ENCODE peak calls at places on chromosome 15, in five cellular contexts. B is mesendoderm; R is CD8-positive, alpha-beta memory T cell; L is HL-60; V is small intestine. P is an unnamed sample.

GRCh38 chr15:65528461-65529060 is 1.7 kb upstream of the HACD3 start:
- DNase-seq in B (no peak), R (no peak), L (no peak), V (no peak), P (no peak)

GRCh38 chr15:51121118-51121517 is 26.4 kb upstream of the TNFAIP8L3 start:
- DNase-seq in B (peak), R (no peak), L (peak), V (peak), P (peak)

GRCh38 chr15:65189102-65189740 is 4.1 kb upstream of the CLPX start:
- DNase-seq in B (peak), R (no peak), L (no peak), V (peak), P (peak)

GRCh38 chr15:98841419-98841970 is 166.1 kb downstream of the PGPEP1L start:
- DNase-seq in B (no peak), R (no peak), L (no peak), V (no peak), P (no peak)

GRCh38 chr15:25695875-25696760 is 167.0 kb downstream of the ATP10A start:
- DNase-seq in B (no peak), R (no peak), L (no peak), V (no peak), P (no peak)

GRCh38 chr15:48324949-48325348 is 6.3 kb upstream of the DUT start:
- DNase-seq in B (no peak), R (no peak), L (no peak), V (no peak), P (no peak)

GRCh38 chr15:57356636-57357035 is 19.7 kb upstream of the CGNL1 start:
- DNase-seq in B (peak), R (no peak), L (no peak), V (no peak), P (no peak)

GRCh38 chr15:45573961-45574629 is 13.1 kb upstream of the BLOC1S6 start:
- DNase-seq in B (peak), R (no peak), L (no peak), V (no peak), P (no peak)

GRCh38 chr15:84814826-84815375 is 2.3 kb upstream of the ALPK3 start:
- DNase-seq in B (no peak), R (no peak), L (no peak), V (no peak), P (no peak)

GRCh38 chr15:70504305-70504951 is 258.9 kb downstream of the UACA start:
- DNase-seq in B (peak), R (no peak), L (peak), V (no peak), P (no peak)

GRCh38 chr15:63045438-63046278 is 3.1 kb downstream of the TPM1 start:
- DNase-seq in B (peak), R (no peak), L (no peak), V (no peak), P (no peak)
- H3K4me3 ChIP-seq in B (no peak), R (no peak), L (no peak), V (peak), P (peak)

GRCh38 chr15:85852969-85853368 is 58.2 kb upstream of the KLHL25 start:
- DNase-seq in B (no peak), R (no peak), L (no peak), V (no peak), P (no peak)

GRCh38 chr15:85854345-85855097 is 59.8 kb upstream of the KLHL25 start:
- DNase-seq in B (peak), R (peak), L (no peak), V (peak), P (no peak)

GRCh38 chr15:85859671-85860070 is 64.9 kb upstream of the KLHL25 start:
- DNase-seq in B (no peak), R (no peak), L (no peak), V (no peak), P (no peak)

GRCh38 chr15:85860394-85861161 is 65.9 kb upstream of the KLHL25 start:
- DNase-seq in B (no peak), R (no peak), L (no peak), V (no peak), P (no peak)

GRCh38 chr15:85858586-85859375 is 64.1 kb upstream of the KLHL25 start:
- DNase-seq in B (peak), R (peak), L (no peak), V (peak), P (no peak)
- H3K4me3 ChIP-seq in B (no peak), R (no peak), L (no peak), V (no peak), P (peak)

GRCh38 chr15:40104865-40105516 is 3.7 kb downstream of the BMF start:
- DNase-seq in B (peak), R (peak), L (peak), V (peak), P (no peak)

GRCh38 chr15:40105517-40106202 is 3.0 kb downstream of the BMF start:
- DNase-seq in B (no peak), R (peak), L (no peak), V (no peak), P (no peak)

GRCh38 chr15:40104296-40104864 is 4.3 kb downstream of the BMF start:
- DNase-seq in B (no peak), R (no peak), L (no peak), V (no peak), P (no peak)

GRCh38 chr15:40103124-40103858 is 5.4 kb downstream of the BMF start:
- DNase-seq in B (peak), R (no peak), L (no peak), V (peak), P (no peak)

DNA sequence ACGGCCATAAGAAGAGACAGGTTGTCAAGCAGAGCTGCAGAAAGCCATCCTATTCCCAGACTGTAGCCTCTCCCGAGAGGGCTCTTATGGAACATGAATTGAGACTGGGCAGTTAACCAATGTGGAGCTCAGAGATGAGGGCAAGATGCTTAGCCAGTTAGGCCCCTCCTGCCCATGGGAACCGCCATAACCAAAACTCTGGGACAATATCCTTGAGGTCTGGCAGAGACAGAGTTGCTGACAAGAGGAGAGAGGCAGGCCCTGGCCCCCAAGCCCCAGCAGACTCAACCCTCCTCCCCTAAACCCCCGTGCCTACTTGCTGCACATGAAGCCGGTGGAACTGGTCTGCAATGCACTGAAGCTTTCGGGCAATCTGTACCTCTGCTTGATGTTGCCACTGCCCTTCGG is 4.8 kb downstream of the BMF start:
- DNase-seq in B (peak), R (no peak), L (no peak), V (no peak), P (no peak)
- H3K4me3 ChIP-seq in B (no peak), R (no peak), L (no peak), V (no peak), P (no peak)

GRCh38 chr15:68503213-68503612 is 71.2 kb upstream of the ITGA11 start:
- DNase-seq in B (no peak), R (no peak), L (no peak), V (no peak), P (no peak)

GRCh38 chr15:68506071-68506470 is 72.7 kb upstream of the CORO2B start:
- DNase-seq in B (no peak), R (no peak), L (no peak), V (no peak), P (no peak)

GRCh38 chr15:68504721-68505090 is 72.7 kb upstream of the ITGA11 start:
- DNase-seq in B (no peak), R (no peak), L (no peak), V (no peak), P (no peak)

GRCh38 chr15:68502398-68502901 is 70.5 kb upstream of the ITGA11 start:
- DNase-seq in B (no peak), R (no peak), L (no peak), V (no peak), P (no peak)

GRCh38 chr15:68503791-68504720 is 72.1 kb upstream of the ITGA11 start:
- DNase-seq in B (no peak), R (no peak), L (peak), V (no peak), P (peak)
- H3K4me3 ChIP-seq in B (no peak), R (no peak), L (no peak), V (no peak), P (no peak)

DNA sequence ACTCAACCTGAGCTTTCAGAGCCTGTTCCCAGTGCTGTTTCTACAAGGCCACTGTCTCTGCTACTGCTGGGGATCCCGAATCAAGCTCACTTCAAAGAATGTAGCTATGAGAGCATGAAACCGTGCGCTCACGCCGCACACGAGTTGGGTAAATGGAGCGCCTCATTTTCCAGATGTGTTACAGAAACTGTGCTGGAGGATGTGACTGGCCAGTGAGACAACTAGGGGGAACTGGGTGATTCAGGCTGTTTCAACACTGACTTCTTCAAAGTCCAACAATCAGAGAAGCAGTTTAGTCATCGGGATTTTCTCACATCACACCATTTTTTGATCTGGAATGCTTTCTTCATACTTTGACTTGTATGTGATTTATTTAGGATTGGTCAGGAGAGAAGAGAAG is 3.5 kb downstream of the ZNF710 start:
- DNase-seq in B (no peak), R (no peak), L (peak), V (peak), P (peak)
- H3K4me3 ChIP-seq in B (no peak), R (no peak), L (no peak), V (no peak), P (no peak)

GRCh38 chr15:33068007-33068441 is 126.5 kb downstream of the FMN1 start:
- DNase-seq in B (peak), R (no peak), L (peak), V (peak), P (no peak)
- H3K4me3 ChIP-seq in B (no peak), R (peak), L (peak), V (no peak), P (no peak)

GRCh38 chr15:68617001-68617400 is 38.2 kb downstream of the CORO2B start:
- DNase-seq in B (no peak), R (no peak), L (no peak), V (no peak), P (no peak)

GRCh38 chr15:68614621-68615035 is 35.8 kb downstream of the CORO2B start:
- DNase-seq in B (peak), R (no peak), L (no peak), V (no peak), P (no peak)

GRCh38 chr15:68615811-68616210 is 37.0 kb downstream of the CORO2B start:
- DNase-seq in B (no peak), R (no peak), L (no peak), V (no peak), P (no peak)

GRCh38 chr15:68616397-68616796 is 37.6 kb downstream of the CORO2B start:
- DNase-seq in B (no peak), R (no peak), L (no peak), V (no peak), P (no peak)

GRCh38 chr15:68615301-68615700 is 36.5 kb downstream of the CORO2B start:
- DNase-seq in B (no peak), R (no peak), L (no peak), V (no peak), P (no peak)
- H3K4me3 ChIP-seq in B (no peak), R (no peak), L (no peak), V (no peak), P (no peak)